ENCODE peak calls at places on chromosomes 11 and 22, in seven cellular contexts. K is A549; R is AG04450; C is hepatocyte; O is CD8-positive, alpha-beta memory T cell; Y is MM.1S; E is breast epithelium. N is an unnamed sample. For H3K9me3, the result is how much of the 10 kb centered on the place peaks cover.

GRCh38 chr11:77559686-77560425 is 29.9 kb upstream of the AQP11 start:
- DNase-seq in K (peak), R (peak), C (peak), O (no peak), Y (no peak), E (no peak), N (no peak)

GRCh38 chr11:28009383-28009782 is 98.6 kb downstream of the KIF18A start:
- DNase-seq in K (peak), R (no peak), C (no peak), O (no peak), Y (no peak), E (no peak), N (no peak)

GRCh38 chr11:21625982-21626381 is 566.9 kb upstream of the ANO5 start:
- DNase-seq in K (no peak), R (no peak), C (no peak), O (no peak), Y (peak), E (no peak), N (no peak)

GRCh38 chr22:37213218-37213855 is 1.1 kb upstream of the SSTR3 start:
- DNase-seq in K (no peak), R (no peak), C (no peak), O (no peak), Y (no peak), E (no peak), N (no peak)

GRCh38 chr11:111469200-111469599 is 43.0 kb downstream of the BTG4 start:
- DNase-seq in K (no peak), R (no peak), C (no peak), O (no peak), Y (no peak), E (no peak), N (no peak)

GRCh38 chr11:87722756-87723599 is 452.3 kb downstream of the RAB38 start:
- DNase-seq in K (peak), R (no peak), C (peak), O (no peak), Y (peak), E (no peak), N (no peak)

GRCh38 chr11:68610452-68611116 is 73.8 kb upstream of the GAL start:
- DNase-seq in K (peak), R (no peak), C (no peak), O (no peak), Y (no peak), E (no peak), N (no peak)

GRCh38 chr11:107731911-107732310 is 20.1 kb upstream of the SLN start:
- DNase-seq in K (no peak), R (no peak), C (no peak), O (no peak), Y (no peak), E (no peak), N (no peak)

GRCh38 chr11:120331301-120331966 is 4.8 kb upstream of the ARHGEF12 start:
- DNase-seq in K (peak), R (peak), C (no peak), O (no peak), Y (no peak), E (no peak), N (no peak)

GRCh38 chr11:132093861-132094260 is 723.4 kb downstream of the NTM start:
- DNase-seq in K (no peak), R (no peak), C (no peak), O (no peak), Y (peak), E (no peak), N (no peak)

GRCh38 chr11:119320593-119321524 is 3.9 kb upstream of the MCAM start:
- DNase-seq in K (peak), R (no peak), C (peak), O (peak), Y (peak), E (peak), N (peak)

GRCh38 chr11:118343981-118344521 is at the start of gene CD3G:
- DNase-seq in K (no peak), R (no peak), C (no peak), O (peak), Y (no peak), E (no peak), N (peak)

GRCh38 chr11:1054143-1055108 is 17.9 kb upstream of the MUC6 start:
- DNase-seq in K (peak), R (no peak), C (no peak), O (no peak), Y (no peak), E (no peak), N (no peak)

GRCh38 chr11:79383874-79384273 is 57.0 kb downstream of the TENM4 start:
- DNase-seq in K (no peak), R (no peak), C (no peak), O (no peak), Y (no peak), E (no peak), N (no peak)
- H3K9me3 ChIP-seq in K (under half), R (under half), C (under half), O (under half), Y (under half), E (under half), N (under half)

GRCh38 chr11:97463891-97464290 is 1074.1 kb downstream of the JRKL start:
- DNase-seq in K (no peak), R (no peak), C (no peak), O (no peak), Y (no peak), E (no peak), N (no peak)
- H3K9me3 ChIP-seq in K (under half), R (under half), C (under half), O (under half), Y (under half), E (under half), N (under half)

GRCh38 chr11:58861533-58861932 is 17.0 kb upstream of the GLYATL2 start:
- DNase-seq in K (no peak), R (no peak), C (no peak), O (no peak), Y (no peak), E (no peak), N (no peak)

GRCh38 chr11:58856806-58857205 is 12.3 kb upstream of the GLYATL2 start:
- DNase-seq in K (no peak), R (no peak), C (no peak), O (no peak), Y (no peak), E (no peak), N (no peak)
- H3K9me3 ChIP-seq in K (under half), R (under half), C (under half), O (under half), Y (under half), E (under half), N (under half)

DNA sequence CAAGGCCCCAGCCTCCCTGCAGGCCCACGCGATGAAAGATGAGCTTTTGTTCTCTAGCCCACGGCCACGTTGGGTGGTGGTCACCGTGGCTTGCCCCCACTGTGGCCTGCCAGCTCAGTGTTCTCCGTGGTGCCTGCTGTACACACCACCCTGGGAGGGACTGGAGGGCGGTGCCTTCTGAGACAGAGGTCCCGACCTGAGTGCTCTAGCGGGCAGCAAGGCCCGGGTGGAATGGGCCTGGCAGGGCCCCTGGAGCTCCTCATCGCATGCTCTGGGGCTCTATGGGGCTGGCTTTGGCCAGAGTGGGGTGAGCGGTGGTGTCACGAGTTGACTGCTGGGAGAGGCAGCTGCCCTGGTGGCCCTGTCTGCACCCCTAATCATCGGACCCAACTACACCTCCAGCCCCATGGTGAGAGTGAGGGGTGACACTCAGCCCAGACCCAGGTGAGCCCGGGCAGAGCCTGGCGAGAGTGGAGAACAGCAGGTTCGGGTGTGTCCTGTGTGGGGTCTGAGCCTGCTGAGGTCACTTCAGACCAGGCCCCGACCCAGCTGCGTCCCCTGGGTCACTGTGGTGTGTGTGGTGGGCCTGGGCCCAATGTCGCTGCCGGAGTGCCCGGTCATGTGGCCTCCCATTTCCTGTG is 541.9 kb downstream of the TBC1D22A start:
- DNase-seq in K (no peak), R (no peak), C (no peak), O (no peak), Y (no peak), E (no peak), N (no peak)
- H3K9me3 ChIP-seq in K (under half), R (under half), C (under half), O (under half), Y (under half), E (under half), N (under half)

GRCh38 chr22:26894362-26894761 is 237.0 kb downstream of the MIAT start:
- DNase-seq in K (no peak), R (no peak), C (no peak), O (no peak), Y (no peak), E (no peak), N (no peak)
- H3K9me3 ChIP-seq in K (under half), R (under half), C (under half), O (under half), Y (under half), E (under half), N (under half)

GRCh38 chr22:48944433-48944755 is 883.3 kb downstream of the BRD1 start:
- DNase-seq in K (no peak), R (no peak), C (no peak), O (no peak), Y (no peak), E (no peak), N (no peak)
- H3K9me3 ChIP-seq in K (under half), R (half or more), C (under half), O (under half), Y (under half), E (under half), N (under half)

GRCh38 chr11:63488789-63489188 is 2.2 kb downstream of the PLAAT5 start:
- DNase-seq in K (no peak), R (no peak), C (no peak), O (no peak), Y (no peak), E (no peak), N (no peak)
- H3K9me3 ChIP-seq in K (under half), R (under half), C (under half), O (under half), Y (under half), E (under half), N (under half)

N was measured in T-helper 17 cell.